ENCODE peak calls at places on chromosomes 4 and X, in ten cellular contexts. One of them, this sample, is unnamed.
A peak's percentile ranks its signal among the peaks of the same experiment; 100 is the strongest.

GRCh38 chr4:9931196-9931595 is 90.1 kb downstream of the SLC2A9 start:
- DNase-seq in GM23248: no peak
- DNase-seq in uterus: no peak
- DNase-seq in A673: no peak
- DNase-seq in endodermal cell: no peak
- DNase-seq in aorta: no peak
- DNase-seq in heart left ventricle: no peak
- DNase-seq in IMR-90: no peak
- DNase-seq in GM23338: no peak
- DNase-seq in heart right ventricle: no peak
- DNase-seq in this sample: no peak

GRCh38 chr4:24970635-24971034 is 57.8 kb upstream of the CCDC149 start:
- DNase-seq in heart right ventricle: no peak
- DNase-seq in GM23248: no peak
- DNase-seq in GM23338: no peak
- DNase-seq in A673: no peak
- DNase-seq in uterus: no peak
- DNase-seq in IMR-90: no peak
- DNase-seq in aorta: no peak
- DNase-seq in heart left ventricle: no peak
- DNase-seq in endodermal cell: peak; percentile 48
- DNase-seq in this sample: no peak

GRCh38 chrX:9267415-9267814 is 197.4 kb upstream of the TBL1X start:
- DNase-seq in uterus: no peak
- DNase-seq in IMR-90: no peak
- DNase-seq in GM23338: no peak
- DNase-seq in A673: no peak
- DNase-seq in heart left ventricle: no peak
- DNase-seq in heart right ventricle: no peak
- DNase-seq in endodermal cell: no peak
- DNase-seq in aorta: no peak
- DNase-seq in GM23248: no peak
- DNase-seq in this sample: no peak

GRCh38 chrX:15714529-15714928 is 23.5 kb upstream of the CA5B start:
- DNase-seq in heart right ventricle: peak; percentile 30
- DNase-seq in heart left ventricle: peak; percentile 66
- DNase-seq in A673: peak; percentile 23
- DNase-seq in aorta: no peak
- DNase-seq in uterus: no peak
- DNase-seq in IMR-90: no peak
- DNase-seq in GM23338: no peak
- DNase-seq in GM23248: no peak
- DNase-seq in endodermal cell: no peak
- DNase-seq in this sample: peak; percentile 23

GRCh38 chrX:127306262-127306661 is 486.7 kb downstream of the PRR32 start:
- DNase-seq in endodermal cell: no peak
- DNase-seq in aorta: no peak
- DNase-seq in A673: no peak
- DNase-seq in GM23338: no peak
- DNase-seq in uterus: no peak
- DNase-seq in GM23248: no peak
- DNase-seq in heart right ventricle: no peak
- DNase-seq in heart left ventricle: no peak
- DNase-seq in IMR-90: no peak
- DNase-seq in this sample: no peak

GRCh38 chr4:96465834-96466233 is 625.9 kb downstream of the PDHA2 start:
- DNase-seq in GM23248: no peak
- DNase-seq in aorta: no peak
- DNase-seq in A673: no peak
- DNase-seq in GM23338: no peak
- DNase-seq in heart left ventricle: no peak
- DNase-seq in uterus: no peak
- DNase-seq in IMR-90: no peak
- DNase-seq in heart right ventricle: no peak
- DNase-seq in endodermal cell: no peak
- DNase-seq in this sample: no peak

GRCh38 chrX:110341189-110342035 is 17.2 kb upstream of the RTL9 start:
- DNase-seq in uterus: no peak
- DNase-seq in heart left ventricle: no peak
- DNase-seq in A673: peak; percentile 21
- DNase-seq in IMR-90: peak; percentile 91
- DNase-seq in GM23338: no peak
- DNase-seq in aorta: no peak
- DNase-seq in endodermal cell: no peak
- DNase-seq in GM23248: peak; percentile 88
- DNase-seq in heart right ventricle: no peak
- DNase-seq in this sample: peak; percentile 21

GRCh38 chr4:8050555-8051206 is 107.9 kb downstream of the ABLIM2 start:
- DNase-seq in heart right ventricle: peak; percentile 83
- DNase-seq in A673: peak; percentile 50
- DNase-seq in GM23338: peak; percentile 88
- DNase-seq in heart left ventricle: peak; percentile 88
- DNase-seq in uterus: peak; percentile 73
- DNase-seq in aorta: peak; percentile 85
- DNase-seq in GM23248: peak; percentile 21
- DNase-seq in endodermal cell: peak; percentile 92
- DNase-seq in IMR-90: peak; percentile 11
- DNase-seq in this sample: no peak

GRCh38 chrX:12844319-12844718 is 22.6 kb upstream of the TLR7 start:
- DNase-seq in GM23248: no peak
- DNase-seq in heart right ventricle: no peak
- DNase-seq in A673: no peak
- DNase-seq in uterus: no peak
- DNase-seq in IMR-90: no peak
- DNase-seq in GM23338: no peak
- DNase-seq in heart left ventricle: no peak
- DNase-seq in endodermal cell: no peak
- DNase-seq in aorta: no peak
- DNase-seq in this sample: no peak

GRCh38 chr4:56434599-56435000 is 815 bp downstream of the PPAT start:
- DNase-seq in heart right ventricle: no peak
- DNase-seq in heart left ventricle: no peak
- DNase-seq in A673: peak; percentile 30
- DNase-seq in uterus: no peak
- DNase-seq in GM23338: no peak
- DNase-seq in GM23248: peak; percentile 83
- DNase-seq in aorta: no peak
- DNase-seq in endodermal cell: no peak
- DNase-seq in IMR-90: peak; percentile 58
- DNase-seq in this sample: no peak

GRCh38 chr4:25908491-25908901 is 5.5 kb upstream of the SMIM20 start:
- DNase-seq in aorta: no peak
- DNase-seq in endodermal cell: no peak
- DNase-seq in heart left ventricle: peak; percentile 48
- DNase-seq in GM23248: peak; percentile 96
- DNase-seq in A673: peak; percentile 60
- DNase-seq in IMR-90: peak; percentile 99
- DNase-seq in uterus: no peak
- DNase-seq in GM23338: no peak
- DNase-seq in heart right ventricle: no peak
- DNase-seq in this sample: peak; percentile 77

GRCh38 chr4:826508-827208 is 729 bp upstream of the CPLX1 start:
- DNase-seq in IMR-90: no peak
- DNase-seq in endodermal cell: peak; percentile 80
- DNase-seq in heart right ventricle: no peak
- DNase-seq in aorta: peak; percentile 32
- DNase-seq in heart left ventricle: no peak
- DNase-seq in GM23248: no peak
- DNase-seq in uterus: no peak
- DNase-seq in A673: no peak
- DNase-seq in GM23338: peak; percentile 75
- DNase-seq in this sample: no peak
- H3K27me3 ChIP-seq in IMR-90: peaks cover 76% of the 10 kb centered on the region
- H3K27me3 ChIP-seq in endodermal cell: peaks cover 62% of the 10 kb centered on the region
- H3K27me3 ChIP-seq in heart right ventricle: peaks cover 83% of the 10 kb centered on the region
- H3K27me3 ChIP-seq in aorta: no peaks in the 10 kb centered on the region
- H3K27me3 ChIP-seq in heart left ventricle: peaks cover 35% of the 10 kb centered on the region
- H3K27me3 ChIP-seq in GM23248: peaks cover 55% of the 10 kb centered on the region
- H3K27me3 ChIP-seq in uterus: peaks cover 25% of the 10 kb centered on the region
- H3K27me3 ChIP-seq in A673: peaks cover 15% of the 10 kb centered on the region
- H3K27me3 ChIP-seq in GM23338: peaks cover 61% of the 10 kb centered on the region
- H3K27me3 ChIP-seq in this sample: peaks cover 8% of the 10 kb centered on the region

GRCh38 chr4:189313861-189314513 is 626.7 kb upstream of the FRG1 start:
- DNase-seq in heart left ventricle: no peak
- DNase-seq in IMR-90: no peak
- DNase-seq in GM23248: no peak
- DNase-seq in endodermal cell: no peak
- DNase-seq in aorta: no peak
- DNase-seq in GM23338: no peak
- DNase-seq in A673: no peak
- DNase-seq in uterus: no peak
- DNase-seq in heart right ventricle: no peak
- DNase-seq in this sample: no peak
- H3K27me3 ChIP-seq in heart left ventricle: no peaks in the 10 kb centered on the region
- H3K27me3 ChIP-seq in IMR-90: no peaks in the 10 kb centered on the region
- H3K27me3 ChIP-seq in GM23248: no peaks in the 10 kb centered on the region
- H3K27me3 ChIP-seq in endodermal cell: no peaks in the 10 kb centered on the region
- H3K27me3 ChIP-seq in aorta: no peaks in the 10 kb centered on the region
- H3K27me3 ChIP-seq in GM23338: peaks cover 7% of the 10 kb centered on the region
- H3K27me3 ChIP-seq in A673: no peaks in the 10 kb centered on the region
- H3K27me3 ChIP-seq in uterus: no peaks in the 10 kb centered on the region
- H3K27me3 ChIP-seq in heart right ventricle: no peaks in the 10 kb centered on the region
- H3K27me3 ChIP-seq in this sample: no peaks in the 10 kb centered on the region

DNA sequence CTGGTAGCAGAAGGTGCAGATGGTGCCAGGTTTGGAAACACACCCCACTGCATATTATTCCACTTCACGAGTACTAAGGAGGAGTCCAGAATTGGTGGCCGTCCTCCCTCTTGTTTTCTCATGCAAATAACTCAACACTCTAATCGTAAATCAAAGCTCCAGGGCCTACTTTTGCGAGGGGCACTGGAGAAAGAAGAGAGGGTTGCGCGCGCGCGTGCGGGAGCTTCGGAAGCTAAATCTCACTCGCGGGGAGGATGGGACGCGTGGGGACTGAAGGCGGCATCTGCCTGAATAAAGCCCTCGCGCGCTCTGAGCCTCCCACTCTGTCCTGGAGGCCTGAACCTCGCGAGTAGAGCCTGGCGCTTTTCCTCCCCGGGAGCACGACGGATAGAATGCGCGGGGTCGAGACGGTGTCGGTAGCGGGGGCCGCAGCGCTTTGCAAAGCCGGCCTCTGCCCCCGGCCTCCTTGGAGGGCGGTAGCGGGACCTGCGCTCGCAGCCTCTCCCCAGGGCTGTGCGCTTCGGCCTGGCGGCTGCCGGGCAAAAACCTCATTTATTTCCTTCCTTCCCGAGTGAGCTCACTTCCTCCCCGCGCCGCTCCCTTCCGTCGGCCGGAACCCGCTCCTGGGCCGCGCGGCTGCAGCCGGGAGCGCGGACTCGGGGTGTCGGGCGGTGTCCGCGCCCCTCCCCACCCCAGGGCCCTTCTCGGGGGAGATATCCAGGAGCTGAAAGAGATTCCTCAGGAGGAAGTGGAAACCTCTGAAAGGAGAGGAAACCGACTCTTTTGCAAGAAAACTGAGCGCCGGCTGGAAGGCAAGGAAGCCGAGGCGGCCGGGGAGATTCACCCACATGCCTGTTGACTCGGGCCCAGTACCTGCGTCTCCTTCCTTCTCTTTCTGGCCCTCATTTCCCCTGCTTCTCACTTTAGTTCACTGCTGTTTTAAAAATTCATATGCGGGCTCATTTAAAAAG is 20.7 kb downstream of the HAND2 start:
- DNase-seq in uterus: peak; percentile 62
- DNase-seq in IMR-90: no peak
- DNase-seq in heart left ventricle: peak; percentile 72
- DNase-seq in endodermal cell: peak; percentile 78
- DNase-seq in A673: no peak
- DNase-seq in heart right ventricle: peak; percentile 72
- DNase-seq in GM23338: peak; percentile 72
- DNase-seq in GM23248: peak; percentile 86
- DNase-seq in aorta: peak; percentile 76
- DNase-seq in this sample: peak; percentile 62
- H3K27me3 ChIP-seq in uterus: no peaks in the 10 kb centered on the region
- H3K27me3 ChIP-seq in IMR-90: peaks cover 71% of the 10 kb centered on the region
- H3K27me3 ChIP-seq in heart left ventricle: peaks cover 7% of the 10 kb centered on the region
- H3K27me3 ChIP-seq in endodermal cell: peaks cover 100% of the 10 kb centered on the region
- H3K27me3 ChIP-seq in A673: no peaks in the 10 kb centered on the region
- H3K27me3 ChIP-seq in heart right ventricle: peaks cover 13% of the 10 kb centered on the region
- H3K27me3 ChIP-seq in GM23338: peaks cover 100% of the 10 kb centered on the region
- H3K27me3 ChIP-seq in GM23248: no peaks in the 10 kb centered on the region
- H3K27me3 ChIP-seq in aorta: no peaks in the 10 kb centered on the region
- H3K27me3 ChIP-seq in this sample: no peaks in the 10 kb centered on the region

GRCh38 chr4:4391866-4392265 is 5.0 kb downstream of the NSG1 start:
- DNase-seq in aorta: no peak
- DNase-seq in heart left ventricle: no peak
- DNase-seq in uterus: no peak
- DNase-seq in IMR-90: no peak
- DNase-seq in endodermal cell: no peak
- DNase-seq in GM23338: no peak
- DNase-seq in GM23248: no peak
- DNase-seq in heart right ventricle: no peak
- DNase-seq in A673: no peak
- DNase-seq in this sample: no peak
- H3K27me3 ChIP-seq in aorta: no peaks in the 10 kb centered on the region
- H3K27me3 ChIP-seq in heart left ventricle: peaks cover 48% of the 10 kb centered on the region
- H3K27me3 ChIP-seq in uterus: no peaks in the 10 kb centered on the region
- H3K27me3 ChIP-seq in IMR-90: peaks cover 62% of the 10 kb centered on the region
- H3K27me3 ChIP-seq in endodermal cell: peaks cover 70% of the 10 kb centered on the region
- H3K27me3 ChIP-seq in GM23338: peaks cover 18% of the 10 kb centered on the region
- H3K27me3 ChIP-seq in GM23248: peaks cover 65% of the 10 kb centered on the region
- H3K27me3 ChIP-seq in heart right ventricle: peaks cover 56% of the 10 kb centered on the region
- H3K27me3 ChIP-seq in A673: peaks cover 29% of the 10 kb centered on the region
- H3K27me3 ChIP-seq in this sample: peaks cover 12% of the 10 kb centered on the region

DNA sequence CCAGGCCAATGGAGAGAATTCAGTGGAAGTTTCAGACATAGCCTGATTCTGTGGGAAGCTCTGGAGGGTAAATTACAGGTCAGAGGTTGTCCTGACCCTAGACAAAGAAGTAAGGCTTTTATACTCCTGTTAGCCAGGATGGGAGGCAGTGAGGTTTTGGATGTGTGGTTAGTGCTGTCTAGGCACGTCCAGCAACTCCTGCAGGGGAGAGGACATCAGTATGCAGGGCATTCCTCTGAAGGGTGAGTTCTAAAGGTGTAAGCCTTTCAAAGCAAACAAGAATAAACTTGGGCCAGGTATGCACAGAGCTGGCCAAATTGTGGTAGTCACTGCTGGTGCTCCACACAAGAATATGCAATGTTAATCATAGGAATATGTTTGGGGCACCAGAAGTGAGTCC is 562.5 kb downstream of the CCSER1 start:
- DNase-seq in GM23248: no peak
- DNase-seq in aorta: no peak
- DNase-seq in heart right ventricle: no peak
- DNase-seq in heart left ventricle: no peak
- DNase-seq in endodermal cell: no peak
- DNase-seq in A673: no peak
- DNase-seq in GM23338: no peak
- DNase-seq in uterus: no peak
- DNase-seq in IMR-90: no peak
- DNase-seq in this sample: no peak
- H3K27me3 ChIP-seq in GM23248: no peaks in the 10 kb centered on the region
- H3K27me3 ChIP-seq in aorta: no peaks in the 10 kb centered on the region
- H3K27me3 ChIP-seq in heart right ventricle: no peaks in the 10 kb centered on the region
- H3K27me3 ChIP-seq in heart left ventricle: no peaks in the 10 kb centered on the region
- H3K27me3 ChIP-seq in endodermal cell: no peaks in the 10 kb centered on the region
- H3K27me3 ChIP-seq in A673: no peaks in the 10 kb centered on the region
- H3K27me3 ChIP-seq in GM23338: no peaks in the 10 kb centered on the region
- H3K27me3 ChIP-seq in uterus: no peaks in the 10 kb centered on the region
- H3K27me3 ChIP-seq in IMR-90: no peaks in the 10 kb centered on the region
- H3K27me3 ChIP-seq in this sample: no peaks in the 10 kb centered on the region

DNA sequence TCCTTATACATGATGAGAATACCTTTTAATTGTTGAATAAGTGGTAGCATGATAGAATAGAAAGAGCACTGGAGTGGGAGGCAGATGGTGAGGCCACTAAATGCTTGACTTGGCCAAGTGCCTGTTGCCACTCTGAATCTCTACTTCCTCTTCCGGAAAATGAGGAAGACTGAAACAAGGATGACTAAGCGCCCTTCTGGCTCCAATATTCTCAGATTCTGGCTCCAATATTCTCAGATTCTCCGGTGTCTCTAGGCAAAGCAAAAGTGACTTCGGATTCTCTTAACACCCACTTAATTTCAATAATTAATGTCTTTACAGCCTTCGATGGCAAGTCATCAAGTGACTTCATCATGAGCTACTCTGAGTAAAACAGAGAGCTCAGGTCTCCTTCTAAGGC is 402.2 kb upstream of the FGF13 start:
- DNase-seq in endodermal cell: no peak
- DNase-seq in heart right ventricle: no peak
- DNase-seq in IMR-90: no peak
- DNase-seq in GM23248: peak; percentile 58
- DNase-seq in GM23338: no peak
- DNase-seq in A673: peak; percentile 47
- DNase-seq in aorta: peak; percentile 46
- DNase-seq in heart left ventricle: no peak
- DNase-seq in uterus: no peak
- DNase-seq in this sample: peak; percentile 16
- H3K27me3 ChIP-seq in endodermal cell: no peaks in the 10 kb centered on the region
- H3K27me3 ChIP-seq in heart right ventricle: no peaks in the 10 kb centered on the region
- H3K27me3 ChIP-seq in IMR-90: no peaks in the 10 kb centered on the region
- H3K27me3 ChIP-seq in GM23248: no peaks in the 10 kb centered on the region
- H3K27me3 ChIP-seq in GM23338: no peaks in the 10 kb centered on the region
- H3K27me3 ChIP-seq in A673: no peaks in the 10 kb centered on the region
- H3K27me3 ChIP-seq in aorta: no peaks in the 10 kb centered on the region
- H3K27me3 ChIP-seq in heart left ventricle: no peaks in the 10 kb centered on the region
- H3K27me3 ChIP-seq in uterus: no peaks in the 10 kb centered on the region
- H3K27me3 ChIP-seq in this sample: no peaks in the 10 kb centered on the region

This sample was measured in MG63.